ENCODE peak calls at places on chromosome 15, in seven cellular contexts. X is MM.1S, H is upper lobe of right lung, Y is stomach, R is mucosa of descending colon, B is K562, O is fibroblast of lung. K is an unnamed sample. For H3K9me3 and H3K36me3, the result is how much of the 10 kb centered on the place peaks cover.

GRCh38 chr15:91942676-91943417 is 89.3 kb downstream of the SLCO3A1 start:
- DNase-seq in X (peak), H (peak), Y (peak), R (peak), B (no peak), O (peak), K (no peak)

GRCh38 chr15:58314593-58315216 is 117.1 kb upstream of the LIPC start:
- DNase-seq in X (no peak), H (no peak), Y (no peak), R (no peak), B (no peak), O (no peak), K (no peak)

GRCh38 chr15:34217587-34218225 is 7.1 kb upstream of the EMC4 start:
- DNase-seq in X (no peak), H (no peak), Y (no peak), R (no peak), B (no peak), O (peak), K (no peak)

GRCh38 chr15:80709542-80709941 is 14.4 kb downstream of the ABHD17C start:
- DNase-seq in X (no peak), H (peak), Y (peak), R (peak), B (no peak), O (no peak), K (no peak)

GRCh38 chr15:95558131-95558530 is 772.4 kb upstream of the NR2F2 start:
- DNase-seq in X (no peak), H (no peak), Y (no peak), R (no peak), B (no peak), O (peak), K (no peak)

GRCh38 chr15:31377030-31377429 is 50.4 kb downstream of the KLF13 start:
- DNase-seq in X (no peak), H (peak), Y (no peak), R (peak), B (no peak), O (no peak), K (no peak)

GRCh38 chr15:39239562-39239961 is 341.3 kb upstream of the THBS1 start:
- DNase-seq in X (no peak), H (no peak), Y (no peak), R (no peak), B (no peak), O (peak), K (no peak)

GRCh38 chr15:82139823-82140268 is 94.0 kb upstream of the MEX3B start:
- DNase-seq in X (peak), H (no peak), Y (no peak), R (no peak), B (peak), O (peak), K (peak)

GRCh38 chr15:77546050-77546501 is 86.6 kb downstream of the LINGO1 start:
- DNase-seq in X (no peak), H (no peak), Y (peak), R (no peak), B (peak), O (peak), K (no peak)

GRCh38 chr15:78925076-78925624 is 19.7 kb downstream of the CTSH start:
- DNase-seq in X (no peak), H (peak), Y (no peak), R (no peak), B (no peak), O (no peak), K (no peak)

GRCh38 chr15:49693491-49693890 is 72.6 kb downstream of the DTWD1 start:
- DNase-seq in X (no peak), H (no peak), Y (no peak), R (no peak), B (no peak), O (peak), K (peak)

GRCh38 chr15:59298876-59299275 is 73.8 kb downstream of the MYO1E start:
- DNase-seq in X (no peak), H (no peak), Y (no peak), R (no peak), B (no peak), O (peak), K (no peak)

GRCh38 chr15:31815411-31816155 is 214.7 kb upstream of the CHRNA7 start:
- DNase-seq in X (no peak), H (no peak), Y (no peak), R (no peak), B (no peak), O (no peak), K (no peak)

GRCh38 chr15:78229431-78230406 is 4.6 kb downstream of the ACSBG1 start:
- DNase-seq in X (no peak), H (no peak), Y (no peak), R (no peak), B (no peak), O (no peak), K (no peak)

GRCh38 chr15:30872341-30872748 is 31.4 kb upstream of the FAN1 start:
- DNase-seq in X (no peak), H (no peak), Y (no peak), R (no peak), B (no peak), O (no peak), K (no peak)

GRCh38 chr15:20356444-20357138 is 185.0 kb downstream of the GOLGA6L6 start:
- DNase-seq in X (peak), H (peak), Y (peak), R (peak), B (peak), O (no peak), K (peak)
- H3K9me3 ChIP-seq in X (under half), H (under half), Y (under half), R (half or more), B (under half), O (under half), K (under half)

DNA sequence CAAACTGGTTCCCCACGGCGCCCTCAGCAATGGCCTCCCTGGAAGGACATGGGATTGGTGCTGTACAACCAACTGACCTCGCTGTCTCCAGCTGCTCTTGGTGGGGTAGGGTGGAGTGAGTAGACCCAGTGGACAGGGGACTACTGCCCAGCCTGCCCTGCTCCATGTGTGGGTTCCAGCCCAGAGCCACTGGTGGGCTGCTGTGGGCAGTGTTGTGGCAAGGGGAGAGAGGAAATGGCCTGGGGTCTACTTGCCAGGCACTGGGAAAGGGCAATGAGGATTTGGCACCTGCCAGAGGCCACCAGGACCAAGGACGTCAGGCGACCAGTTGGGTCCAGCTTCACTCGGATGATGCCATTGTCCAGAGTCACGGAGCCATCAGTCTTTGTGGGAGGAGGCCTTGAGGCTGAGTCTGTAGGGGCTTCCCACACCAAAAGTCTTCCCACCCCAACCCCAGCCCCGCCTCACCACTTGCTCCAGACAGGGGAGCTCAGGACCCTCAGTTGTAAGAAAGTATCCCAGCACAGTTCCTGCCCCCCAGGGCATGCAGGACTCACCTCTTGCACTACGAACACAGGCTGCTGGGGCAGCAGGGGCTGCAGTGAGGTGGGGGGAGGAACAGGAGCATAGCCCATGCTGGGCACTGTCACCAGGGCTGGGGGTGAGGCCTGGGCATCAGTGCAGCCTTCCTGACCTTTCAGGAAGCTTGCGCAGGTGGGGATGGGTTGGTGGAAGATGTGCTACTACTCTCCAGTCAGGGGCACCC is 9.5 kb downstream of the MAN2C1 start:
- DNase-seq in X (no peak), H (no peak), Y (no peak), R (no peak), B (no peak), O (no peak), K (no peak)
- H3K36me3 ChIP-seq in X (under half), H (half or more), Y (half or more), R (under half), B (half or more), O (under half), K (half or more)

DNA sequence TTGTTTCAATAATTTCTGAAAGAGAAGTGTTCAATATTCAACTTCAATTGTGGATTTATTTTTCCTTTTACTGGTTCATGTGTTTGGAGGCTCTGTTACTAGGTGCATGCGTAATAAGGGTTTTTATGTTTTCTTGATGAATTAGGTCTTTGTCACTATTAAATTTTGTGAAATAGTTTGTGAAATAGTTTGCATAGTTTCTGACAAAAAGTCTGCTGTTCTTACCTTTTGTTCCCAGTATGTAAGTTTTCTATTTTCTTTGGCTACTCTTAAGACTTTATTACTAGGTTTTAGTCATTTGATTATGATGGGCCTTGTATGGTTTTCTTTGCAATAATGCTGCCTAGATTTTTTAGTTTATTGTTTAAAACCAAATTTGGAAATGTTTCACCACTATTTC is 38.0 kb downstream of the MEF2A start:
- DNase-seq in X (no peak), H (no peak), Y (no peak), R (no peak), B (no peak), O (peak), K (no peak)
- H3K9me3 ChIP-seq in X (under half), H (under half), Y (under half), R (under half), B (under half), O (under half), K (under half)

DNA sequence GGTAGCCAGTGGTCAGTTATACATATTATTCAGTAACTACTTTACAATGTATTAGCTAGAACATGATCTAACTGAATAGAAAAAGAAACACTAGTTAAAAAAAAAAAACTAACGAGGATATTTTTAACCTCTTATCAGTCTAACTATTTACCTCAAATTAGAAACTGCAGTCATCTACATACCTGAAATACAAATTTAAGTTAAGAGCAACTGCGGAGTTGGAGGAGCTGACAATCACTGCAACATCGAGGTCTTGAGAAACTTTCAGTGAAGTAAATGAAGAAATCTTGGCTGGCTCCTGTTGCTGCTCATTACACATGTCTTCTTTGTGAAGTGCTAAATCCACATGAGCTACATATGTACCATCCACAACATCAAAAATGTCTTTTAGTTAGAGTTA is 6.5 kb downstream of the SPG11 start:
- DNase-seq in X (no peak), H (no peak), Y (no peak), R (no peak), B (no peak), O (no peak), K (no peak)
- H3K36me3 ChIP-seq in X (under half), H (half or more), Y (half or more), R (under half), B (half or more), O (under half), K (under half)

GRCh38 chr15:25717116-25717755 is 145.9 kb downstream of the ATP10A start:
- DNase-seq in X (no peak), H (no peak), Y (no peak), R (no peak), B (no peak), O (peak), K (no peak)
- H3K9me3 ChIP-seq in X (under half), H (under half), Y (under half), R (under half), B (under half), O (under half), K (under half)

K was measured in HAP-1.